ENCODE peak calls at places on chromosomes 11 and 22, in four cellular contexts. L is RWPE2; B is stimulated activated naive CD4-positive, alpha-beta T cell; X is NCI-H1092. D is an unnamed sample.

GRCh38 chr22:21445437-21446127 is 21.6 kb upstream of the TMEM191C start:
- DNase-seq in L (peak; percentile 45), B (no peak), X (no peak), D (no peak)

GRCh38 chr22:43843783-43844530 is 18.4 kb downstream of the SULT4A1 start:
- DNase-seq in L (no peak), B (no peak), X (no peak), D (no peak)

GRCh38 chr22:19905619-19906276 is 35.8 kb upstream of the COMT start:
- DNase-seq in L (no peak), B (no peak), X (no peak), D (no peak)

GRCh38 chr22:44683237-44683636 is 18.8 kb upstream of the PRR5 start:
- DNase-seq in L (no peak), B (no peak), X (no peak), D (no peak)

GRCh38 chr22:19876314-19876940 is 21.8 kb upstream of the GNB1L start:
- DNase-seq in L (peak; percentile 56), B (no peak), X (no peak), D (no peak)

GRCh38 chr11:8259316-8259995 is 4.2 kb downstream of the LMO1 start:
- DNase-seq in L (no peak), B (no peak), X (no peak), D (no peak)

GRCh38 chr11:44760917-44761545 is 34.3 kb downstream of the TSPAN18 start:
- DNase-seq in L (no peak), B (no peak), X (no peak), D (peak; percentile 68)

GRCh38 chr22:19520007-19520406 is 4.2 kb downstream of the CLDN5 start:
- DNase-seq in L (peak; percentile 54), B (no peak), X (no peak), D (no peak)

GRCh38 chr11:46649180-46649738 is 31.9 kb downstream of the ATG13 start:
- DNase-seq in L (no peak), B (no peak), X (no peak), D (no peak)

GRCh38 chr11:64619811-64620285 is 28.8 kb downstream of the SLC22A12 start:
- DNase-seq in L (no peak), B (no peak), X (peak; percentile 26), D (peak; percentile 4)

GRCh38 chr11:11178671-11179070 is 174.4 kb downstream of the CSNK2A3 start:
- DNase-seq in L (no peak), B (no peak), X (no peak), D (no peak)

GRCh38 chr11:119125849-119126248 is 4.5 kb downstream of the HINFP start:
- DNase-seq in L (no peak), B (no peak), X (no peak), D (no peak)

D was measured in epithelial cell of proximal tubule.